ENCODE peak calls at places on chromosomes 13 and 19, in six cellular contexts. R is stimulated activated CD4-positive, alpha-beta T cell treated with anti-CD3 and anti-CD28 coated beads, Interleukin-15, amount 100 ng/mL, for 1 hour; Y is natural killer cell treated with Interleukin-12 subunit alpha and Interleukin-12 subunit beta and Interleukin-15 and Interleukin-18, amount 100 ng/mL, for 72 hours; J is endodermal cell; H is AG08396; X is activated CD4-positive, alpha-beta T cell treated with anti-CD3 and anti-CD28 coated beads for 24 hours. T is an unnamed sample.

GRCh38 chr19:33558846-33559245 is 37.3 kb upstream of the PEPD start:
- DNase-seq in J (no peak), X (no peak), H (no peak), Y (no peak), R (no peak), T (no peak)

GRCh38 chr19:28427256-28428083 is 785.5 kb downstream of the UQCRFS1 start:
- DNase-seq in J (no peak), R (no peak), Y (no peak), X (no peak), H (no peak), T (no peak)

GRCh38 chr19:13782537-13782936 is 8.3 kb downstream of the C19orf53 start:
- DNase-seq in J (no peak), X (no peak), H (no peak), R (no peak), Y (no peak), T (no peak)

GRCh38 chr19:18388328-18389094 is 2.6 kb downstream of the GDF15 start:
- DNase-seq in X (peak), R (peak), H (peak), J (peak), Y (peak), T (peak)

GRCh38 chr19:12946092-12946845 is 607 bp downstream of the RAD23A start:
- DNase-seq in X (peak), J (peak), H (peak), Y (peak), R (peak), T (peak)

GRCh38 chr19:46610851-46611770 is 10.0 kb downstream of the CALM3 start:
- DNase-seq in J (no peak), R (no peak), X (no peak), H (no peak), Y (peak), T (peak)

GRCh38 chr19:16445238-16446107 is 26.3 kb downstream of the EPS15L1 start:
- DNase-seq in X (no peak), H (no peak), J (no peak), R (no peak), Y (peak), T (no peak)

GRCh38 chr13:40350283-40350992 is 316.0 kb downstream of the FOXO1 start:
- DNase-seq in J (no peak), R (no peak), X (no peak), H (no peak), Y (no peak), T (no peak)

GRCh38 chr19:3788991-3789778 is 3.0 kb upstream of the MATK start:
- DNase-seq in Y (peak), H (no peak), R (no peak), J (peak), X (no peak), T (no peak)

GRCh38 chr19:16191216-16191908 is 6.2 kb downstream of the FAM32A start:
- DNase-seq in J (peak), R (no peak), X (no peak), Y (no peak), H (no peak), T (no peak)

GRCh38 chr13:99995503-99996176 is 14.1 kb downstream of the ZIC2 start:
- DNase-seq in Y (no peak), H (no peak), J (peak), X (no peak), R (no peak), T (no peak)

GRCh38 chr13:27183561-27184147 is 12.0 kb upstream of the USP12 start:
- DNase-seq in H (no peak), R (no peak), X (no peak), J (no peak), Y (no peak), T (no peak)

GRCh38 chr13:52794589-52794988 is 53.9 kb downstream of the PCDH8 start:
- DNase-seq in J (peak), R (no peak), Y (no peak), X (no peak), H (no peak), T (no peak)

GRCh38 chr13:114065926-114066774 is 66.3 kb downstream of the RASA3 start:
- DNase-seq in X (no peak), Y (no peak), H (no peak), J (no peak), R (peak), T (no peak)

GRCh38 chr19:19154768-19155494 is 15.1 kb downstream of the MEF2B start:
- DNase-seq in Y (no peak), X (no peak), R (no peak), J (no peak), H (no peak), T (no peak)

GRCh38 chr13:97851269-97851668 is 102.2 kb upstream of the IPO5 start:
- DNase-seq in Y (no peak), R (no peak), H (no peak), X (no peak), J (peak), T (no peak)

GRCh38 chr19:28607066-28607583 is 605.8 kb downstream of the UQCRFS1 start:
- DNase-seq in H (no peak), X (no peak), Y (no peak), J (no peak), R (no peak), T (no peak)

GRCh38 chr19:49114630-49115363 is 627 bp downstream of the LIN7B start:
- DNase-seq in R (peak), J (peak), Y (no peak), H (peak), X (peak), T (peak)

GRCh38 chr19:42634409-42635232 is 39.9 kb upstream of the CEACAM8 start:
- DNase-seq in H (peak), J (peak), R (no peak), Y (no peak), X (peak), T (no peak)

GRCh38 chr13:68676513-68677115 is 1431.0 kb upstream of the ATXN8OS start:
- DNase-seq in X (no peak), H (no peak), R (no peak), J (no peak), Y (no peak), T (no peak)

GRCh38 chr13:40155176-40155575 is 499.7 kb downstream of the COG6 start:
- DNase-seq in H (no peak), Y (no peak), R (no peak), J (no peak), X (no peak), T (no peak)

T was measured in islet precursor cell.